ENCODE peak calls at places on chromosome 9, in six cellular contexts. Y, S, B, Q, G and R are unnamed samples.

GRCh38 chr9:1989500-1989899 is 25.6 kb upstream of the SMARCA2 start:
- DNase-seq in S (no peak), Y (no peak), Q (no peak), G (no peak), B (no peak), R (no peak)

GRCh38 chr9:131627846-131628820 is 82.8 kb downstream of the PRRT1B start:
- DNase-seq in Q (peak), G (no peak), Y (no peak), S (peak), B (peak), R (peak)

GRCh38 chr9:26243722-26244121 is 565.5 kb upstream of the TUSC1 start:
- DNase-seq in S (peak), Y (no peak), B (no peak), Q (no peak), G (no peak), R (no peak)

GRCh38 chr9:15231788-15232635 is 75.0 kb downstream of the TTC39B start:
- DNase-seq in B (peak), G (peak), Y (peak), S (peak), Q (no peak), R (no peak)

GRCh38 chr9:26245072-26245471 is 566.8 kb upstream of the TUSC1 start:
- DNase-seq in Y (no peak), S (no peak), G (no peak), B (no peak), Q (no peak), R (no peak)

GRCh38 chr9:89154218-89154617 is 24.4 kb downstream of the SHC3 start:
- DNase-seq in Q (no peak), Y (no peak), B (no peak), G (no peak), S (no peak), R (no peak)

GRCh38 chr9:136047076-136047774 is 47.9 kb downstream of the NACC2 start:
- DNase-seq in G (peak), S (no peak), Q (no peak), Y (no peak), B (no peak), R (no peak)

GRCh38 chr9:126844085-126844484 is 16.4 kb upstream of the ZBTB34 start:
- DNase-seq in Q (no peak), S (peak), G (no peak), B (no peak), Y (no peak), R (no peak)

GRCh38 chr9:136596630-136597031 is 50.8 kb upstream of the NOTCH1 start:
- DNase-seq in B (no peak), G (no peak), S (no peak), Q (no peak), Y (no peak), R (no peak)

DNA sequence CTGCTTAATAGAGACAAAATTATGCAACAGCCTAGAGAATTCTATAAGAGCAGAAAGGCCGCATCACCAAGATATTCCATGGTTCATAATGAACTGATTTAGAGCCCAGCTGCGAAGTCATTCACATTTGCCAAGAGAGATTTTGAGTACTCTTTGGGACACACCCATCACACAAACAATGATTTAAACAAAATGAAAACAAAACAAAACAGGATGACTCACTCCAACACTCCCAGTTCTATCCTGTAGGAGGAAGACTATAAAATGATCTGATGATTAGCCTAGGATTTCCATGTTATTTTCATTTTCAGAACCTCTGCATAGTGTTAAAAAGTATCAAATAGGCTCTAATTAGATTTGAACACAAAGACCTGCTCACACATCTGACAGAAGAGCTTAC is 145.8 kb upstream of the GNA14 start:
- DNase-seq in G (no peak), S (peak), Q (no peak), B (no peak), Y (peak), R (no peak)
- TF ChIP-seq CTCF in G (no peak), S (no peak), Q (peak), B (no peak), Y (no peak), R (no peak)

DNA sequence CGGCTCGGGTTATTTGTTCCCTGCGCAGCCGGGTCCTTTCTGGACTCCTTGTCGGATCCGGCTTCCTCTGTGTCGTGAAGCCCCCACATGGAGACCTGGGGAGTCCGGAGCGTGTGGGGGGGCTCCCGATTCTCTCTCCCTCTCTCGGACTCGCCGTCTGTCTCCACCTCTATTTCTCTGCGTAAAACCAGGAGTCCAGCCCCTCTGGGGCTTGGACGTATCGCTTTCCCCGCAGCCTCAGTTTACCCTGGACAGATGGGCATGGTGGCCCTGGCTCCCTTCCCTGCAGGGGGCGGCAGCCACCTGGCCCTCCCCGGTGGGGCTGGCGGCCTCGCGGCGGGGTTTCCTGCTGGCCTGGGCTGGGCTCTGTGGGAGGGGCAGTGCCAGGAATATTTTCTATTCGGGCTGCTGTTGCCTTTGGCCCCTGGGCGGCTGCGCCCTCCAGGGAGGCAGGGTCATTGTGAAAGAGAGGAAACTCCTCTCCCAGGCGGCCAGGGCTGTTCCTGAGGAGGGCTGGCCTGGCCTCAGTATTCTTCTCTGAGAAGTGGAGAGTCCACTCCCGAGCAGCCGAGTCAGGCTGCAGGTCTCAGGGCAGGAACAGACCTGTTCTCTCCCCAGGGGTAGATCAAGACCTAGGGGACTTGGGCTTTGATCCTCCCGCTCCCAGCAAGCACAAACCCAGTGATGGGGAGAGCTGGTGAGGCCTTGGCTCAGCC is 665 bp downstream of the ASS1 start:
- DNase-seq in Q (peak), Y (no peak), S (no peak), G (no peak), B (peak), R (no peak)
- TF ChIP-seq CTCF in Q (no peak), Y (no peak), S (no peak), G (no peak), B (peak), R (no peak)

DNA sequence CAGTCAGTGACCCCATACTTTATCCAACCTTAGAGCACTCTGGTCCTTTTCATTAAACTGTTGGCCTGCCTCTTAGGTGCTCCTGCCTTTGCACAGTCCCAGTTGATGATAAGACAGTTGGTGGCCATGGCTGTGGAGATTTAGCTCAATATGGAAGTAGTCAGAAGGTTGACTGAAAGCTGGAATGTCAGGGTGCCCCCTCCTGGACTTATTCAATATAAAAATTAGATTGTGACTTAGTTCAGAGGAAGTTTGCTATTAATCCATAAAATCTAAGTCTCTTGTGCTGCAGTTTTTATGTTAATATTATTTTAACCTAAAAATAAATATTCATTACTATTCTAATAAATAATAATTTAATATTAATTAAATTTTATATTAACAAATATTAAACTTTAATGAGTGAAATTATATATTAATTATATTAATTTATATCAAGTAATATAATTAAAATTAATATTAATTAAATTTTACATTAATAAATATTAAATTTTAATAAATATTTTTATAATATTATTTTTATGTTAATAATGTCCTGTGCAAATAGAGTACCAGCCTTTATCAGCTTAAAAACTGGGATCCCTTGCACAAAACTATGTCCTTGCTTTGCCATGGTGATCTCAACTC is 77.7 kb upstream of the ADAMTSL1 start:
- DNase-seq in Y (no peak), G (no peak), S (peak), Q (no peak), B (no peak), R (no peak)
- TF ChIP-seq CTCF in Y (no peak), G (no peak), S (peak), Q (no peak), B (no peak), R (no peak)

GRCh38 chr9:99954108-99954507 is 47.7 kb downstream of the STX17 start:
- DNase-seq in Q (no peak), Y (no peak), B (no peak), S (no peak), G (peak), R (no peak)
- TF ChIP-seq CTCF in Q (no peak), Y (no peak), B (no peak), S (no peak), G (no peak), R (no peak)

GRCh38 chr9:124972241-124972770 is 31.4 kb upstream of the GOLGA1 start:
- DNase-seq in Q (no peak), S (no peak), G (no peak), Y (no peak), B (no peak), R (no peak)
- TF ChIP-seq CTCF in Q (no peak), S (no peak), G (no peak), Y (no peak), B (no peak), R (no peak)